ENCODE peak calls at places on chromosomes 5 and 9, in six cellular contexts. L is GM12878, I is HepG2, T is H1, H is GM12891, Y is K562. B is an unnamed sample.

GRCh38 chr5:14906628-14907027 is 35.0 kb upstream of the ANKH start:
- DNase-seq in H (no peak), Y (no peak), I (no peak), T (no peak), L (no peak), B (no peak)

GRCh38 chr9:94445846-94446245 is 109.0 kb upstream of the PCAT7 start:
- DNase-seq in T (no peak), Y (no peak), L (no peak), H (no peak), I (no peak), B (no peak)

GRCh38 chr5:95623706-95624105 is 3.8 kb downstream of the GPR150 start:
- DNase-seq in I (no peak), T (no peak), Y (no peak), L (no peak), H (no peak), B (no peak)

GRCh38 chr5:143023447-143024096 is 253.4 kb downstream of the ARHGAP26 start:
- DNase-seq in Y (no peak), L (peak), T (no peak), H (no peak), I (no peak), B (no peak)

GRCh38 chr5:1048162-1048721 is 39.6 kb downstream of the NKD2 start:
- DNase-seq in H (no peak), L (no peak), Y (no peak), T (peak), I (no peak), B (no peak)

GRCh38 chr5:90054612-90055011 is 354.9 kb downstream of the CETN3 start:
- DNase-seq in H (no peak), L (no peak), T (no peak), I (no peak), Y (no peak), B (no peak)

GRCh38 chr9:115250646-115251045 is 132.7 kb upstream of the TNC start:
- DNase-seq in H (no peak), L (no peak), Y (no peak), I (no peak), T (no peak), B (no peak)

GRCh38 chr5:107604990-107605389 is 65.7 kb downstream of the EFNA5 start:
- DNase-seq in T (no peak), I (no peak), H (no peak), Y (no peak), L (no peak), B (no peak)

GRCh38 chr5:40071870-40072269 is 607.8 kb upstream of the PTGER4 start:
- DNase-seq in I (no peak), L (no peak), T (no peak), Y (no peak), H (no peak), B (no peak)

GRCh38 chr5:96935556-96936430 is at the start of gene LNPEP:
- DNase-seq in H (peak), T (peak), I (peak), L (peak), Y (peak), B (peak)

GRCh38 chr5:96934695-96935555 is 955 bp upstream of the LNPEP start:
- DNase-seq in T (peak), L (peak), H (peak), Y (peak), I (peak), B (peak)

GRCh38 chr5:96932026-96932425 is 3.9 kb upstream of the LNPEP start:
- DNase-seq in Y (no peak), L (no peak), I (no peak), H (no peak), T (no peak), B (no peak)

GRCh38 chr5:96934291-96934694 is 1.6 kb upstream of the LNPEP start:
- DNase-seq in Y (peak), I (peak), H (no peak), T (no peak), L (no peak), B (no peak)

DNA sequence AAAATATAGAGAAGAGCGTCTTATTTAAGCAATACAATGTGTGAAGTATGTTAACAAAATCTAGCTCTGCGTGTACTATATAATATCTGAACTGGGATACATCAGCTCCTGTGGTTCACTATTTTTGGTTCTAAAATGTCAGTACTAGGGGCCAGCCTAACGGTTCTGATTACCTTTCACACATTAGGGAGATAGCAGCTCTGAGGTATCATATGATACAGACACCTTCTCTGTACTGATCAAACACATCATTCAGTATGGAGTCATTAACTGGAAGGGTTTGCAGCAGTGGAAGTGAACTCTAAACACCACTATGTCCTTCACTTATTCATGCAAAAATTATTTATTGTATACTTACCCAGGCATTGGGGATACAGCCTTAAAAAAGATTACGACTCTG is 2.1 kb upstream of the LNPEP start:
- DNase-seq in Y (no peak), H (no peak), I (no peak), T (no peak), L (no peak), B (no peak)
- TF ChIP-seq TAF1 in Y (no peak), H (no peak), I (no peak), T (no peak), L (no peak), B (no peak)

GRCh38 chr9:131096490-131097258 is at the start of gene AIF1L:
- DNase-seq in L (no peak), H (peak), T (peak), Y (peak), I (no peak), B (no peak)
- TF ChIP-seq POLR2A in L (no peak), H (no peak), T (peak), Y (no peak), I (no peak), B (no peak)

GRCh38 chr5:141849371-141850182 is 28.6 kb downstream of the PCDH1 start:
- DNase-seq in T (peak), Y (peak), H (peak), L (no peak), I (peak), B (peak)
- TF ChIP-seq POLR2AphosphoS5 in T (no peak), Y (peak), H (no peak), L (peak), I (peak), B (no peak)

GRCh38 chr9:518540-518939 is 303.9 kb downstream of the DOCK8 start:
- DNase-seq in I (no peak), Y (no peak), L (no peak), H (no peak), T (no peak), B (no peak)
- TF ChIP-seq TAF1 in I (no peak), Y (no peak), L (no peak), H (no peak), T (no peak), B (no peak)

DNA sequence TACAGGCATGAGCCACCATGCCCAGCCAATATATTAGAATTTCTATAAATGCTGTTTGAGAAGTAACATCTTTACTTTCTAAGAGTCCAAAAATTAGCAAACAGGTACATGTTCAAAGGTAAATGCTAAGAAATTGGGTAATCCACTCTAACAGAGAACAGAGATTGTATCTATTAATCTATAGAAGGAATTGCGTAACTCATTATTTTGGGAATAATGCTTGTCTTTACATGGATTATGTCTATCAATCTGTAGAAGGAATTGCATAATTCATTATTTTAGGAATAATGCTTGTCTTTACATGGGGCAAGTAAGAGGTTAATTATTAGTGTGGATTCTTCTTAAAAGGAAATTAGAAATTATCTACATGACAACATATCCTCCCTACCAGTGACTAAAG is 30.5 kb downstream of the CCNH start:
- DNase-seq in Y (no peak), T (no peak), H (no peak), I (no peak), L (no peak), B (no peak)
- TF ChIP-seq POLR2A in Y (no peak), T (no peak), H (no peak), I (no peak), L (no peak), B (no peak)

GRCh38 chr5:58199087-58199486 is 260.8 kb downstream of the PLK2 start:
- DNase-seq in I (no peak), T (no peak), Y (no peak), L (no peak), H (no peak), B (no peak)
- TF ChIP-seq POLR2AphosphoS5 in I (no peak), T (no peak), Y (no peak), L (no peak), H (no peak), B (no peak)

DNA sequence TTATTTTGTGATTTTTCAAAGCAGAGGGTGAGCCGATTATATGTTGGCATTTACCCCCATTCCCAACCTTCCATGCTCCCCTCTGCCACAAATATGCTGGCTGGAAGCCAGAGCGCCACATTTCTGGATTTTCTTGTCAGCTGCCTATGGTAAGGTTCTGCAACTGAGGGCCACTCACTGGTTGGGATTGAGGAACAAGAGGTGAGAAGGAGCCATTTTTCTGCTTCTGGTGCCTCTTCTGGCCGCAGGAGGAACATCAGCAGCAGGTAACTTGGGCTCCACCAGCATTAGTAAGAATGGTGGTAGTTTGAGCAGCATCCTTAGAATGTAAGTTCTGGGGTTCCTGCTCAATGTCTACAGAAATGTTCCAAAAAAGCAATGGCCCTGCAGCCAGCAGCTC is 159.5 kb upstream of the MAST4 start:
- DNase-seq in Y (peak), H (no peak), L (no peak), I (peak), T (no peak), B (no peak)
- TF ChIP-seq TAF1 in Y (no peak), H (no peak), L (no peak), I (no peak), T (no peak), B (no peak)